ENCODE peak calls at places on chromosome 6, in four cellular contexts. X is CD4-positive, alpha-beta memory T cell; O is fibroblast of lung; S is body of pancreas. Q is an unnamed sample. For H3K36me3, the result is how much of the 10 kb centered on the place peaks cover.

GRCh38 chr6:32192608-32193039 is at the start of gene GPSM3:
- DNase-seq in S (no peak), X (peak), O (peak), Q (peak)

GRCh38 chr6:158818580-158819212 is 472 bp downstream of the EZR start:
- DNase-seq in S (peak), X (peak), O (peak), Q (peak)

GRCh38 chr6:674956-675355 is 18.0 kb downstream of the EXOC2 start:
- DNase-seq in S (no peak), O (no peak), X (no peak), Q (no peak)

GRCh38 chr6:122653094-122653493 is 42.9 kb downstream of the PKIB start:
- DNase-seq in X (no peak), O (peak), S (no peak), Q (no peak)

GRCh38 chr6:166636191-166636938 is 9.3 kb upstream of the RPS6KA2 start:
- DNase-seq in X (no peak), O (no peak), S (no peak), Q (no peak)

GRCh38 chr6:145406733-145407256 is 328.5 kb downstream of the EPM2A start:
- DNase-seq in O (no peak), S (no peak), X (no peak), Q (no peak)

GRCh38 chr6:169780571-169781091 is 29.2 kb downstream of the ERMARD start:
- DNase-seq in X (no peak), S (no peak), O (peak), Q (no peak)

GRCh38 chr6:5532941-5533340 is 271.6 kb downstream of the FARS2 start:
- DNase-seq in X (no peak), S (no peak), O (no peak), Q (no peak)

GRCh38 chr6:84450018-84450417 is 222.6 kb upstream of the CEP162 start:
- DNase-seq in O (no peak), S (no peak), X (no peak), Q (no peak)

GRCh38 chr6:84166395-84166794 is 61.0 kb downstream of the CEP162 start:
- DNase-seq in S (no peak), X (no peak), O (no peak), Q (no peak)

GRCh38 chr6:26351544-26351953 is 13.4 kb upstream of the BTN3A2 start:
- DNase-seq in O (peak), S (no peak), X (no peak), Q (no peak)

GRCh38 chr6:148457137-148457842 is 114.7 kb downstream of the SASH1 start:
- DNase-seq in X (no peak), O (peak), S (no peak), Q (no peak)

GRCh38 chr6:85135376-85136094 is 314.3 kb upstream of the NT5E start:
- DNase-seq in X (no peak), O (no peak), S (no peak), Q (no peak)

GRCh38 chr6:19554356-19555225 is 282.6 kb upstream of the ID4 start:
- DNase-seq in S (peak), X (no peak), O (peak), Q (no peak)

GRCh38 chr6:170173416-170173990 is 117.4 kb downstream of the DLL1 start:
- DNase-seq in X (no peak), O (no peak), S (no peak), Q (no peak)

GRCh38 chr6:35173068-35174042 is 32.2 kb upstream of the TCP11 start:
- DNase-seq in X (peak), O (no peak), S (no peak), Q (no peak)

GRCh38 chr6:14305131-14305530 is 187.6 kb downstream of the CD83 start:
- DNase-seq in X (no peak), S (no peak), O (no peak), Q (no peak)

GRCh38 chr6:75802366-75802765 is 53.3 kb downstream of the MYO6 start:
- DNase-seq in O (peak), X (no peak), S (no peak), Q (no peak)

GRCh38 chr6:148118303-148118702 is 224.3 kb upstream of the SASH1 start:
- DNase-seq in S (no peak), X (no peak), O (no peak), Q (no peak)

GRCh38 chr6:43776115-43776798 is 6.2 kb downstream of the VEGFA start:
- DNase-seq in O (no peak), X (no peak), S (peak), Q (no peak)

GRCh38 chr6:43773981-43774775 is 4.2 kb downstream of the VEGFA start:
- DNase-seq in O (no peak), X (no peak), S (peak), Q (no peak)

GRCh38 chr6:43773050-43773956 is 3.3 kb downstream of the VEGFA start:
- DNase-seq in O (peak), X (peak), S (peak), Q (peak)

GRCh38 chr6:43776799-43777776 is 7.1 kb downstream of the VEGFA start:
- DNase-seq in O (no peak), S (peak), X (no peak), Q (no peak)

DNA sequence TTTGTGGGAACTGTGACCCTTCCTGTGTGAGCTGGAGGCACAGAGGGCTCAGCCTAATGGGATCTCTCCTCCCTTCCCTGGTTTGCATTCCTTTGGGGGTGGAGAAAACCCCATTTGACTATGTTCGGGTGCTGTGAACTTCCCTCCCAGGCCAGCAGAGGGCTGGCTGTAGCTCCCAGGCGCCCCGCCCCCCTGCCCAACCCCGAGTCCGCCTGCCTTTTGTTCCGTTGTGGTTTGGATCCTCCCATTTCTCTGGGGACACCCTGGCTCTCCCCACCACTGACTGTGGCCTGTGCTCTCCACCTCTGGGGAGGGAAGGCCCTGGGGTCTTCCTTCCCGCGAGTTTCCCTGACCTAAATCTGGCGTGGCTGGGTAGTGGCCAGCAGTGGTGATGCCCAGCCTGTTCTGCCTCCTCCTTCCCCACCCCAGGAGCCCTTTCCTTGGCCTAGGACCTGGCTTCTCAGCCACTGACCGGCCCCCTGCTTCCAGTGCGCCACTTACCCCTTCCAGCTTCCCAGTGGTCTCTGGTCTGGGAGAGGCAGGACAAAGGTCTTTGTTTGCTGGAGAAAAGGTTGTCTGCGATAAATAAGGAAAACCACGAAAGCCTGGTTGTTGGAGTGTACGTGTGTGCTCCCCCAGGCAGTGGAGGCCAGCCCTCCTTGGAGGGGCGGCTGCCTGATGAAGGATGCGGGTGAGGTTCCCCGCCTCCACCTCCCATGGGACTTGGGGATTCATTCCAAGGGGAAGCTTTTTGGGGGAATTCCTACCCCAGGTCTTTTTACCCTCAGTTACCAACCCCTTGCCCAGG is 5.0 kb downstream of the VEGFA start:
- DNase-seq in S (peak), O (peak), X (peak), Q (peak)
- H3K36me3 ChIP-seq in S (under half), O (under half), X (under half), Q (under half)

DNA sequence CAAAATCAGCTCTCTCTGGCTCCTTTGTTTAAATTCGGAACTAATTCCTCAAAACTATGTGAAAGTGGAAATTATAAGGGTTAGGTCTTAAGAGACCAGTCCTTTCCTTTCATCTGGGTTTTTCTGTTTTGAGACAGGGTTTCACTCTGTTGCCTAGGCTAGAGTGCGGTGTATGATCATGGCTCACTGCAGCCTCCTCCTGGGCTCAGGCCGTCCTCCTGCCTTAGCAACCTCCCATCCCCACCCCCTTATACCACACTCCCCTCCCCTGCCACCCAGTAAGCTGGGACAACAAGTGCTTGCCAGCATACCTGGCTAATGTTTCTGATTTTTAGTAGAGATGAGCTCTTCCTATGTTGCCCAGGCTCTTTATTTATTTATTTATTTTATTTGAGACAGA is 12.8 kb upstream of the SSR1 start:
- DNase-seq in S (no peak), O (no peak), X (no peak), Q (no peak)
- H3K4me3 ChIP-seq in S (no peak), O (no peak), X (no peak), Q (no peak)

GRCh38 chr6:110799181-110799580 is 16.1 kb downstream of the CDK19 start:
- DNase-seq in S (no peak), X (no peak), O (no peak), Q (no peak)

GRCh38 chr6:110799655-110800054 is 15.6 kb downstream of the CDK19 start:
- DNase-seq in O (no peak), S (no peak), X (no peak), Q (no peak)

GRCh38 chr6:110800839-110801196 is 14.5 kb downstream of the CDK19 start:
- DNase-seq in X (no peak), S (no peak), O (no peak), Q (no peak)

DNA sequence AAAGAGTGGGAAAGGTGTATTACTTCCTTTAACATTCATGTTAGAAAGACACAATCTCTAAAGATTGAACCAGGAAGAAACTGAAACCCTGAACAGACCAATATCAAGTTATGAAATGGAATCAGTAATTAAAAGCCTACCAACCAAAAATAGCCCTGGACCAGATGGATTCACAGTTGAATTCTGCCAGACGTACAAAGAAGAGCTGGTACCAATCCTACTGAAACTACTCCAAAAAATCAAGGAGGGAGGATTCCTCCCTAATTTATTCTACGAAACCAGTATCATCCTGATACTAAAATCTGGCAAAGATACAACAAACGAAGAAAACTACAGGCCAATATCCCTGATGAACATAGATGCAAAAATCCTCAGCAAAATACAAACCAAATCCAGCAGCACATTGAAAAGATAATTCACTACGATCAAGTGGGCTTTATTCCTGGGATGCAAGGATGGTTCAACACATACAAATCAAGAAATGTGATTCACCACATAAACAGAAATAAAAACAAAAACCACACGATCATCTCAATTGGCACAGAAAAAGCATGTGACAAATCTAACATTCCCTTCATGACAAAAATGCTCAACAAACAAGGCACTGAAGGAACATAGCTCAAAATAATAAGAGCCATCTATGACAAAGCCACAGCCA is 15.0 kb downstream of the CDK19 start:
- DNase-seq in S (no peak), X (no peak), O (no peak), Q (no peak)
- H3K27ac ChIP-seq in S (no peak), X (no peak), O (no peak), Q (no peak)

GRCh38 chr6:165469483-165469882 is 160.1 kb upstream of the C6orf118 start:
- DNase-seq in X (no peak), S (no peak), O (no peak), Q (no peak)
- H3K36me3 ChIP-seq in X (under half), S (under half), O (under half), Q (under half)

GRCh38 chr6:124223596-124223995 is 419.9 kb downstream of the NKAIN2 start:
- DNase-seq in X (no peak), O (peak), S (no peak), Q (no peak)
- H3K4me3 ChIP-seq in X (no peak), O (no peak), S (no peak), Q (no peak)

GRCh38 chr6:134894800-134895199 is 55.1 kb downstream of the ALDH8A1 start:
- DNase-seq in O (no peak), X (no peak), S (no peak), Q (no peak)

GRCh38 chr6:134891633-134892032 is 58.3 kb downstream of the ALDH8A1 start:
- DNase-seq in X (no peak), O (no peak), S (no peak), Q (no peak)

GRCh38 chr6:134898575-134898974 is 51.3 kb downstream of the ALDH8A1 start:
- DNase-seq in S (no peak), O (no peak), X (no peak), Q (no peak)

GRCh38 chr6:134892362-134892761 is 57.5 kb downstream of the ALDH8A1 start:
- DNase-seq in O (no peak), X (no peak), S (no peak), Q (no peak)

GRCh38 chr6:134896881-134897280 is 53.0 kb downstream of the ALDH8A1 start:
- DNase-seq in S (no peak), X (no peak), O (no peak), Q (no peak)
- H3K27ac ChIP-seq in S (no peak), X (no peak), O (no peak), Q (no peak)

DNA sequence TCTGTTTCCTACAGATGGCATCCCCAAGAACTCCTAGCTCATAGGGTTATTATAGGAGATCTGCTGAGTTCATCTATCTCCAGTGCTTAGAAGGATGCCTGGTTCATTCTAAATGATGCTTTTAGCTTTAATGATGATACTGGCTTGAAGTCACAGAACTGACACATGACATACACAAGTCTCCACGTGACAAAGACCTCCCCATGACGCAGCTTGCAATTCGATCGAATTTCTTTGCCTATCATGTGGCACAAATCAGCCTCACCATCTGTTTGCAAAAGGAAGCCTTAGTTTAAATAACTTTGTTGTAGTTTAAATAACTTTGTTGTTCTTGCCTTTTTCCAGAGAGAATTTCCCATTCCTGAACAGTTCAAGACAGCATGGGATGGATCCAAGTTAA is 44.1 kb upstream of the FAM8A1 start:
- DNase-seq in X (no peak), S (no peak), O (no peak), Q (no peak)
- H3K36me3 ChIP-seq in X (under half), S (under half), O (under half), Q (under half)